ENCODE peak calls at places on chromosomes 7 and 10, in four cellular contexts. One of them, this sample, is unnamed.

GRCh38 chr10:33032354-33033254 is 74.6 kb upstream of the ITGB1 start:
- DNase-seq in SJSA1: no peak
- DNase-seq in IMR-90: peak; percentile 79
- DNase-seq in tibial artery: no peak
- DNase-seq in this sample: no peak

GRCh38 chr7:51867117-51867516 is 550.5 kb upstream of the COBL start:
- DNase-seq in SJSA1: no peak
- DNase-seq in IMR-90: no peak
- DNase-seq in tibial artery: no peak
- DNase-seq in this sample: no peak

GRCh38 chr10:88042162-88043100 is 179.0 kb downstream of the PTEN start:
- DNase-seq in SJSA1: no peak
- DNase-seq in IMR-90: peak; percentile 78
- DNase-seq in tibial artery: no peak
- DNase-seq in this sample: peak; percentile 59

GRCh38 chr7:102004229-102004628 is 186.8 kb downstream of the CUX1 start:
- DNase-seq in SJSA1: no peak
- DNase-seq in IMR-90: peak; percentile 19
- DNase-seq in tibial artery: no peak
- DNase-seq in this sample: no peak

GRCh38 chr10:218753-219152 is 83.5 kb downstream of the ZMYND11 start:
- DNase-seq in SJSA1: no peak
- DNase-seq in IMR-90: no peak
- DNase-seq in tibial artery: no peak
- DNase-seq in this sample: no peak

GRCh38 chr10:1668347-1668746 is 69.0 kb downstream of the ADARB2 start:
- DNase-seq in SJSA1: no peak
- DNase-seq in IMR-90: no peak
- DNase-seq in tibial artery: no peak
- DNase-seq in this sample: no peak

GRCh38 chr7:77940647-77941046 is 142.1 kb downstream of the PHTF2 start:
- DNase-seq in SJSA1: no peak
- DNase-seq in IMR-90: peak; percentile 48
- DNase-seq in tibial artery: no peak
- DNase-seq in this sample: no peak

GRCh38 chr10:68973975-68974374 is 14.6 kb upstream of the KIFBP start:
- DNase-seq in SJSA1: no peak
- DNase-seq in IMR-90: no peak
- DNase-seq in tibial artery: no peak
- DNase-seq in this sample: no peak

GRCh38 chr10:110363572-110364411 is 59.1 kb upstream of the SMNDC1 start:
- DNase-seq in SJSA1: no peak
- DNase-seq in IMR-90: no peak
- DNase-seq in tibial artery: no peak
- DNase-seq in this sample: no peak

GRCh38 chr7:867001-867405 is 9.4 kb upstream of the GET4 start:
- DNase-seq in SJSA1: no peak
- DNase-seq in IMR-90: peak; percentile 97
- DNase-seq in tibial artery: peak; percentile 98
- DNase-seq in this sample: no peak

GRCh38 chr10:103888113-103888841 is 29.7 kb downstream of the STN1 start:
- DNase-seq in SJSA1: peak; percentile 75
- DNase-seq in IMR-90: peak; percentile 91
- DNase-seq in tibial artery: peak; percentile 88
- DNase-seq in this sample: no peak

GRCh38 chr10:87618470-87619423 is 40.9 kb upstream of the PAPSS2 start:
- DNase-seq in SJSA1: no peak
- DNase-seq in IMR-90: peak; percentile 9
- DNase-seq in tibial artery: no peak
- DNase-seq in this sample: peak; percentile 11

GRCh38 chr7:5665106-5666025 is 116.1 kb downstream of the RNF216 start:
- DNase-seq in SJSA1: peak; percentile 73
- DNase-seq in IMR-90: peak; percentile 76
- DNase-seq in tibial artery: peak; percentile 82
- DNase-seq in this sample: peak; percentile 80

GRCh38 chr7:77434570-77434969 is 18.4 kb upstream of the GSAP start:
- DNase-seq in SJSA1: no peak
- DNase-seq in IMR-90: peak; percentile 74
- DNase-seq in tibial artery: no peak
- DNase-seq in this sample: no peak

GRCh38 chr10:126671402-126671975 is 996 bp upstream of the C10orf90 start:
- DNase-seq in SJSA1: no peak
- DNase-seq in IMR-90: no peak
- DNase-seq in tibial artery: no peak
- DNase-seq in this sample: no peak

GRCh38 chr10:8283166-8283905 is 228.8 kb downstream of the GATA3 start:
- DNase-seq in SJSA1: no peak
- DNase-seq in IMR-90: no peak
- DNase-seq in tibial artery: no peak
- DNase-seq in this sample: no peak

GRCh38 chr7:103921692-103922091 is 67.8 kb downstream of the RELN start:
- DNase-seq in SJSA1: no peak
- DNase-seq in IMR-90: no peak
- DNase-seq in tibial artery: no peak
- DNase-seq in this sample: no peak

GRCh38 chr10:29102233-29102632 is 186.6 kb upstream of the LYZL1 start:
- DNase-seq in SJSA1: no peak
- DNase-seq in IMR-90: no peak
- DNase-seq in tibial artery: no peak
- DNase-seq in this sample: no peak

GRCh38 chr10:93422121-93422520 is 60.0 kb downstream of the MYOF start:
- DNase-seq in SJSA1: no peak
- DNase-seq in IMR-90: peak; percentile 39
- DNase-seq in tibial artery: no peak
- DNase-seq in this sample: no peak

GRCh38 chr7:157739056-157739455 is 402.3 kb downstream of the DNAJB6 start:
- DNase-seq in SJSA1: no peak
- DNase-seq in IMR-90: no peak
- DNase-seq in tibial artery: no peak
- DNase-seq in this sample: peak; percentile 62

GRCh38 chr10:63431962-63432797 is 33.6 kb downstream of the JMJD1C start:
- DNase-seq in SJSA1: no peak
- DNase-seq in IMR-90: peak; percentile 14
- DNase-seq in tibial artery: no peak
- DNase-seq in this sample: no peak

GRCh38 chr7:17274551-17275245 is 23.8 kb upstream of the AHR start:
- DNase-seq in SJSA1: peak; percentile 60
- DNase-seq in IMR-90: peak; percentile 48
- DNase-seq in tibial artery: no peak
- DNase-seq in this sample: no peak

GRCh38 chr7:98400538-98401427 is at the start of gene BAIAP2L1:
- DNase-seq in SJSA1: peak; percentile 90
- DNase-seq in IMR-90: peak; percentile 49
- DNase-seq in tibial artery: peak; percentile 71
- DNase-seq in this sample: peak; percentile 95

GRCh38 chr7:35366167-35367155 is 112.6 kb upstream of the TBX20 start:
- DNase-seq in SJSA1: no peak
- DNase-seq in IMR-90: no peak
- DNase-seq in tibial artery: no peak
- DNase-seq in this sample: no peak

GRCh38 chr7:27547401-27547800 is 115.3 kb downstream of the HIBADH start:
- DNase-seq in SJSA1: no peak
- DNase-seq in IMR-90: peak; percentile 69
- DNase-seq in tibial artery: no peak
- DNase-seq in this sample: no peak

GRCh38 chr7:157428554-157428945 is 91.7 kb downstream of the DNAJB6 start:
- DNase-seq in SJSA1: no peak
- DNase-seq in IMR-90: no peak
- DNase-seq in tibial artery: no peak
- DNase-seq in this sample: no peak

GRCh38 chr10:13862541-13863233 is 275.9 kb downstream of the PRPF18 start:
- DNase-seq in SJSA1: no peak
- DNase-seq in IMR-90: no peak
- DNase-seq in tibial artery: no peak
- DNase-seq in this sample: no peak

GRCh38 chr10:13860886-13861285 is 274.1 kb downstream of the PRPF18 start:
- DNase-seq in SJSA1: no peak
- DNase-seq in IMR-90: no peak
- DNase-seq in tibial artery: no peak
- DNase-seq in this sample: no peak

GRCh38 chr10:13857465-13857864 is 270.7 kb downstream of the PRPF18 start:
- DNase-seq in SJSA1: no peak
- DNase-seq in IMR-90: no peak
- DNase-seq in tibial artery: no peak
- DNase-seq in this sample: no peak

GRCh38 chr10:13858709-13859108 is 271.9 kb downstream of the PRPF18 start:
- DNase-seq in SJSA1: no peak
- DNase-seq in IMR-90: no peak
- DNase-seq in tibial artery: no peak
- DNase-seq in this sample: no peak

GRCh38 chr10:13859979-13860619 is 273.3 kb downstream of the PRPF18 start:
- DNase-seq in SJSA1: no peak
- DNase-seq in IMR-90: no peak
- DNase-seq in tibial artery: no peak
- DNase-seq in this sample: no peak
- H3K27ac ChIP-seq in SJSA1: no peak overlapping the region
- H3K27ac ChIP-seq in IMR-90: no peak overlapping the region
- H3K27ac ChIP-seq in tibial artery: peak overlapping the region; percentile 44
- H3K27ac ChIP-seq in this sample: no peak overlapping the region

DNA sequence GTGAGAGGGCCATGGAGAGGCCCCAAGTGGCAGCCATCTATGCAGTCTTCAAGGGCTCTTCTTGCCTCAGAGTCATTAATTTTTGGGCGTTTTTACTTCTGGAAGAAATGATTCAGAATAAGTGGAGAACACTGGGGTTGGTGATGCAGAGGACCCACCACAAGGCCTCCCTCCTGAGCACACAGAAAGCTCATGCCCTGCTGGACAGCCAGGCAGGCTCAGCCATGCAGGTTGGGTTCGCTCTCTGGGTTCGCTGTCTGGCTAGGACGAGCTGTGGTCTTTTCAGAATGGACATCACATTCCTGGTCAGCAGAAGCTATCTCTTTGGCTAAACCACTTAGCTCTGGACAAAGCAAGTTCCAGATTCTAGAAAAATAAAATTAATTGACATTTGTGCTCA is 480.8 kb downstream of the RPS24 start:
- DNase-seq in SJSA1: no peak
- DNase-seq in IMR-90: no peak
- DNase-seq in tibial artery: no peak
- DNase-seq in this sample: no peak
- H3K36me3 ChIP-seq in SJSA1: no peaks in the 10 kb centered on the region
- H3K36me3 ChIP-seq in IMR-90: no peaks in the 10 kb centered on the region
- H3K36me3 ChIP-seq in tibial artery: no peaks in the 10 kb centered on the region
- H3K36me3 ChIP-seq in this sample: no peaks in the 10 kb centered on the region

DNA sequence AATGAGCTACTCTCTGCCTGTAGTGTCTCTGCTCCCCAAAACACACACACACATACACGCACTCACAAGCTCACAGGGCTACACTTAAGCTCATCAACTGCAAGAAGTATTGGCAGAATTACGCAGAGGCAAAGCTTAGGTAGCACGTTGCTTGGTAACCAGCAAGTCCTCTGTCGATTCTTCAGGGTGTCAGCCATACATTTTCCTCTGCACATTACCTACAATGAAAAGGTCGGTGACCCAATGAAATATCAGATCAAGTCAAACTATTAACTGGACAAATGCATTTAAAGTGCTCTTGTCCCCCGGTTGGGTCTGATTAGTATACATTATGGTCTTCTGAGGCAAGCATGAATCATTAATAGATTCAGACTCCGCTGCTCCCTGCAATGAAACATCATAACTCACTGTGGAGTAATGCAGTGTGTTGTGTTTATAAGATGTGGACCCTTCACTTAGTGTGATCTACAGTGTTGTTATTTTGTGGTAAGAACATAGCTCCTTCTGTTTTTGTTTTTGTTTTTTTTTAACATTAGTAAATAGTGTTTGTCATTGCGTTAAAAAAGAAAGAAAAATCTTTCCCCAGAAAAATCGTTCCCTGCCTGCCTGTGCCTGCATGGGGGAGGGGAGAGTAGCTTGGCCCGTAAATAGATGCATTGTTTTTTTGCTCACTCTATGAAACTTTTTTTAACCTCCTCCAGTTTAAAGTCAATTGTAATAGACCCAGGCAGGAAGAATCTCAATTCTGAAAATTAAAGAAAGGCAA is 325.5 kb downstream of the SFMBT2 start:
- DNase-seq in SJSA1: no peak
- DNase-seq in IMR-90: peak; percentile 64
- DNase-seq in tibial artery: no peak
- DNase-seq in this sample: no peak
- H3K27ac ChIP-seq in SJSA1: no peak overlapping the region
- H3K27ac ChIP-seq in IMR-90: no peak overlapping the region
- H3K27ac ChIP-seq in tibial artery: no peak overlapping the region
- H3K27ac ChIP-seq in this sample: no peak overlapping the region

GRCh38 chr7:2044311-2044882 is 188.3 kb downstream of the MAD1L1 start:
- DNase-seq in SJSA1: no peak
- DNase-seq in IMR-90: no peak
- DNase-seq in tibial artery: peak; percentile 59
- DNase-seq in this sample: no peak
- H3K36me3 ChIP-seq in SJSA1: no peaks in the 10 kb centered on the region
- H3K36me3 ChIP-seq in IMR-90: peaks cover 5% of the 10 kb centered on the region
- H3K36me3 ChIP-seq in tibial artery: peaks cover 14% of the 10 kb centered on the region
- H3K36me3 ChIP-seq in this sample: peaks cover 8% of the 10 kb centered on the region

DNA sequence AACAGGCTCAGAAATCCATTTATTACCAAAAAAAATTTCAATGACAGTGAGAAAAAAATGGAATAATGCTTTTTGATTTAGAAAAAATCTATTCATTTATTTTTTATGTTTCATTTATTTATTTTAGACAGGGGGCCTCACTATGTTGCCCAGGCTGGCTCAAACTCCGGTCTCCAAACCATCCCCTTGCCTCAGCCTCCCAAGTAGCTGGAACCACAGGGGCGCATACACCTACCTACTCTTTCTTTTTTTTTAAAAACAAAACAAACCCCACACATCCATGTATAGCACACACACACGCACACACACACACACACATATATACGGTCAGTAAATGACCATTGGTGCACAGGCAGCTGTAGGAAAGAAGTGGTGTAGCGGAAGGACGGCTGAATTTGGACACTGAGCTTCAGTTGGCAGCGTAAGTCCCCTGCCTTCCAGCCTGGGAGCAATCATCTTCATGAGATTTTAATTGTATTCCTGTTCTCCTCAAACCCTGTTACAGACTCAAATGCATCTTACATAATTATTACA is 28.8 kb downstream of the ARL4A start:
- DNase-seq in SJSA1: no peak
- DNase-seq in IMR-90: no peak
- DNase-seq in tibial artery: no peak
- DNase-seq in this sample: no peak
- H3K27ac ChIP-seq in SJSA1: peak overlapping the region; percentile 54
- H3K27ac ChIP-seq in IMR-90: peak overlapping the region; percentile 73
- H3K27ac ChIP-seq in tibial artery: peak overlapping the region; percentile 24
- H3K27ac ChIP-seq in this sample: no peak overlapping the region

DNA sequence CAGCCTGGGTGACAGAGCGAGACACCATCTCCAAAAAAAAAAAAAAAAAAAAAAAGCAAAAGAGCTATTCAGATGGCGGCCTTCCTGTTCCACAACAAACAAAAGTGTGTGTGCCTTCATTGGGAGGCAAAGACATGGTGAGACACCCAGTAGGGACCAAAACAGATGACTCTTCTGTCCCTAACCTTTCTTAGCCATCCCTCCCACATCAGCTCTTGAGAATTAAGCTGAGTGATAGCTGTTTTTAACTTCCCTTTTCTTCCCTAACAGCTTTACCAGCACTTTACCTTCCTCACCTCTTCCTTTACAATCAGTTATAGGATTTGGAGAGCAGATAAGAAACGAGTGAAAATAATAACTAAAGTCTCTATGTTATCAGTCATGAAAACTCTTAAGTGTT is 48.2 kb downstream of the ARMH3 start:
- DNase-seq in SJSA1: no peak
- DNase-seq in IMR-90: no peak
- DNase-seq in tibial artery: no peak
- DNase-seq in this sample: no peak
- H3K36me3 ChIP-seq in SJSA1: peaks cover 37% of the 10 kb centered on the region
- H3K36me3 ChIP-seq in IMR-90: peaks cover 4% of the 10 kb centered on the region
- H3K36me3 ChIP-seq in tibial artery: peaks cover 53% of the 10 kb centered on the region
- H3K36me3 ChIP-seq in this sample: peaks cover 30% of the 10 kb centered on the region

This sample was measured in WERI-Rb-1.